ENCODE peak calls at places on chromosomes 2 and 18, in six cellular contexts. L, S, C, F, K and N are unnamed samples. For H3K36me3 and H3K4me1, the result is how much of the 10 kb centered on the place peaks cover.

GRCh38 chr18:76997951-76998808 is 134.4 kb downstream of the MBP start:
- DNase-seq in S (peak), C (no peak), L (no peak), K (no peak), F (no peak), N (no peak)

GRCh38 chr2:63050186-63050915 is at the start of gene OTX1:
- DNase-seq in F (peak), K (no peak), S (peak), C (peak), L (peak), N (peak)

GRCh38 chr2:224271854-224272620 is 129.9 kb downstream of the FAM124B start:
- DNase-seq in S (no peak), F (no peak), C (no peak), K (no peak), L (no peak), N (no peak)

GRCh38 chr2:102185347-102185746 is 1.5 kb upstream of the IL1RL2 start:
- DNase-seq in F (no peak), K (peak), S (no peak), L (no peak), C (no peak), N (no peak)

GRCh38 chr2:130834091-130834922 is 2.4 kb upstream of the ARHGEF4 start:
- DNase-seq in S (peak), L (no peak), F (peak), K (no peak), C (peak), N (no peak)

GRCh38 chr18:74546751-74547530 is 12.6 kb downstream of the CNDP1 start:
- DNase-seq in L (peak), F (no peak), C (peak), S (no peak), K (peak), N (no peak)

GRCh38 chr2:134154269-134154668 is 99.6 kb upstream of the MGAT5 start:
- DNase-seq in L (no peak), F (peak), K (no peak), C (no peak), S (no peak), N (no peak)

GRCh38 chr2:186855216-186855615 is 6.2 kb upstream of the ZSWIM2 start:
- DNase-seq in L (no peak), C (no peak), S (no peak), K (no peak), F (no peak), N (no peak)

GRCh38 chr2:110748489-110748867 is 16.1 kb downstream of the ACOXL start:
- DNase-seq in C (peak), L (no peak), F (no peak), S (no peak), K (no peak), N (peak)

GRCh38 chr2:202965810-202966454 is 48.7 kb upstream of the NBEAL1 start:
- DNase-seq in C (peak), L (no peak), K (peak), F (no peak), S (peak), N (peak)

GRCh38 chr2:174635015-174635593 is 37.5 kb upstream of the WIPF1 start:
- DNase-seq in K (no peak), S (no peak), L (no peak), F (no peak), C (no peak), N (no peak)

GRCh38 chr2:53848062-53848461 is 11.7 kb downstream of the GPR75 start:
- DNase-seq in C (no peak), L (no peak), S (no peak), K (no peak), F (no peak), N (no peak)

GRCh38 chr2:238724728-238725127 is 123.2 kb upstream of the TWIST2 start:
- DNase-seq in S (peak), F (no peak), L (no peak), K (no peak), C (no peak), N (no peak)

GRCh38 chr2:19819097-19820065 is 82.4 kb downstream of the TTC32 start:
- DNase-seq in F (no peak), K (no peak), L (no peak), S (no peak), C (peak), N (no peak)

DNA sequence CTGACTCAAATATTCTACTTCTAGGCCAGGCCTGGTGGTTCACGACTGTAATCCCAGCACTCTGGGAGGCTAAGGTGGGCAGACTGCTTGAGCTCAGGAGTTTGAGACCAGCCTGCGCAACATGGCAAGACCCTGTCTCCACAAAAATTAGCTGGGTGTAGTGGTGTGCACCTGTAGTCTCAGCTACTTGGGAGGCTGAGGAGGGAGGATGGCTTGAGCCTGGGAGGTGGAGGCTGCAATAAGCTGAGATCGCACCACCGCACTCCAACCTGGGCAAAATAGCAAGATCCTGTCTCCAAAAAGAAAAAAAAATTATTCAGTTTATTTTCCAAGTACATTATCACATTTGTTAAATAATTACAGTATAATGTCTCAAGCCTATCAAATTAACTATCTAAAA is 7.3 kb downstream of the PPP3R1 start:
- DNase-seq in K (no peak), L (no peak), F (no peak), C (no peak), S (no peak), N (no peak)
- H3K36me3 ChIP-seq in K (under half), L (under half), F (under half), C (under half), S (under half), N (under half)

DNA sequence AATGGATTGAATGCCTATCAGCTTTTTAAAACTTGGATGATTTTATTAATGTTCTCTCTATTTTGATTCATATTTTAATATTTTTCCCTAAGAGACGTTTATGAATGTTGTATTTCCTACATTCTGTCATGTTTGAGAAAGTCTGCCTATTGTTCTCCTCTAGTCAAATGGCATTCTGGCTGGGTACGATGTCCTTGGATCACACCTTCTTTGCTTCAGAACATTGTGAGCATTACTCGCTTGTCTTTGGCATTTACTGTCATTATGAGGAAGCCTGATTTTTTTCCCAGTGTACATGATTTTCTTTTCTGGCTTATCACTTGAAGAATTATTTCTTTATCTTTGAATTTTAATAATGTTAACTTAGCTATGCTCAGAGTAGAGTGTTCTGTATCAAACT is 78.4 kb downstream of the CDC42EP3 start:
- DNase-seq in F (no peak), C (no peak), L (no peak), K (no peak), S (no peak), N (no peak)
- H3K4me3 ChIP-seq in F (no peak), C (no peak), L (no peak), K (no peak), S (no peak), N (no peak)

GRCh38 chr2:38173690-38174089 is 97.7 kb upstream of the CYP1B1 start:
- DNase-seq in F (no peak), L (no peak), K (no peak), C (no peak), S (no peak), N (no peak)
- H3K4me1 ChIP-seq in F (under half), L (under half), K (under half), C (under half), S (under half), N (under half)

GRCh38 chr2:196171248-196171871 is at the start of gene STK17B:
- DNase-seq in F (peak), L (peak), K (peak), C (peak), S (peak), N (peak)

GRCh38 chr2:196171946-196172345 is 568 bp upstream of the STK17B start:
- DNase-seq in F (no peak), S (no peak), C (no peak), K (peak), L (no peak), N (no peak)

GRCh38 chr2:196172976-196173375 is 1.6 kb upstream of the STK17B start:
- DNase-seq in F (no peak), K (no peak), L (no peak), C (no peak), S (no peak), N (no peak)

GRCh38 chr2:196174424-196174823 is 3.0 kb upstream of the STK17B start:
- DNase-seq in S (no peak), K (no peak), L (no peak), C (no peak), F (no peak), N (no peak)

GRCh38 chr2:196173505-196173904 is 2.1 kb upstream of the STK17B start:
- DNase-seq in F (no peak), L (no peak), K (no peak), S (no peak), C (peak), N (no peak)
- H3K36me3 ChIP-seq in F (under half), L (under half), K (under half), S (under half), C (under half), N (under half)

GRCh38 chr2:240818543-240819403 is 1.2 kb downstream of the KIF1A start:
- DNase-seq in F (no peak), S (peak), K (no peak), L (no peak), C (no peak), N (no peak)
- H3K4me3 ChIP-seq in F (no peak), S (peak), K (peak), L (peak), C (no peak), N (no peak)

GRCh38 chr18:44680271-44681038 is at the start of gene SETBP1:
- DNase-seq in C (peak), S (peak), L (peak), F (peak), K (peak), N (peak)

GRCh38 chr18:44682871-44683221 is 2.2 kb downstream of the SETBP1 start:
- DNase-seq in S (peak), C (no peak), L (peak), F (no peak), K (no peak), N (peak)

GRCh38 chr18:44681039-44681595 is 429 bp downstream of the SETBP1 start:
- DNase-seq in C (no peak), F (no peak), L (peak), S (no peak), K (no peak), N (no peak)

GRCh38 chr18:44682181-44682870 is 1.6 kb downstream of the SETBP1 start:
- DNase-seq in K (peak), L (peak), S (no peak), F (no peak), C (no peak), N (peak)

DNA sequence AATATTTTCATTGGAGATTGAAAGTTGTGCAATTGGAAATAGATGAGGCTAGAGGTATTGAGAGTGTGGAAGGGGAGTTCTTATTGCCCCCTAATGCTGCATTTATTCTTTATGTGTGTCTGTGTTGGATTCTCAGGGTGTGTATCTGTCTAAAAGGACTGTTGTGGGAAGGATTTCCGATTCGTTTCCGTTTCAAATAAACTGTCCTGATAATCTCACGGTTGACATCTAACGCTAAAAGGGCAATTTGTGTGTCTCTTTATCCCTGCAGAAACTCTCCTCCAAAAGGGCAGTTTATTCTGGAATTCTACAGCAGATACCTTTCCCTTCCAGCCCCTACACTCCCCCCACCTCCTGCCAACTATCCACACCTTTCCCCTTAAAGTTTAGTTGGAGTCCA is 923 bp downstream of the SETBP1 start:
- DNase-seq in S (no peak), L (no peak), F (no peak), C (no peak), K (no peak), N (no peak)
- H3K4me1 ChIP-seq in S (under half), L (under half), F (under half), C (under half), K (under half), N (under half)